ENCODE peak calls at places on chromosomes 1 and 21, in four cellular contexts. One of them, this sample, is unnamed.

GRCh38 chr1:157776971-157777386 is at the start of gene FCRL2:
- DNase-seq in germinal center: no peak
- DNase-seq in NCI-H2081: no peak
- DNase-seq in uterus: no peak
- DNase-seq in this sample: no peak

GRCh38 chr1:4693891-4694290 is 39.5 kb downstream of the AJAP1 start:
- DNase-seq in germinal center: no peak
- DNase-seq in NCI-H2081: no peak
- DNase-seq in uterus: no peak
- DNase-seq in this sample: no peak

GRCh38 chr1:30267046-30267445 is 456.3 kb downstream of the MATN1 start:
- DNase-seq in germinal center: no peak
- DNase-seq in NCI-H2081: no peak
- DNase-seq in uterus: no peak
- DNase-seq in this sample: no peak

GRCh38 chr21:45615145-45615711 is 28.3 kb upstream of the PCBP3 start:
- DNase-seq in germinal center: no peak
- DNase-seq in NCI-H2081: no peak
- DNase-seq in uterus: no peak
- DNase-seq in this sample: no peak

GRCh38 chr1:170426596-170426995 is 105.4 kb upstream of the GORAB start:
- DNase-seq in germinal center: no peak
- DNase-seq in NCI-H2081: no peak
- DNase-seq in uterus: no peak
- DNase-seq in this sample: no peak

GRCh38 chr1:44405804-44406743 is 1.0 kb downstream of the RNF220 start:
- DNase-seq in germinal center: peak
- DNase-seq in NCI-H2081: peak
- DNase-seq in uterus: no peak
- DNase-seq in this sample: no peak

GRCh38 chr1:112905420-112906154 is 50.4 kb downstream of the SLC16A1 start:
- DNase-seq in germinal center: no peak
- DNase-seq in NCI-H2081: no peak
- DNase-seq in uterus: no peak
- DNase-seq in this sample: no peak

GRCh38 chr21:33643658-33644311 is 1.5 kb downstream of the ITSN1 start:
- DNase-seq in germinal center: no peak
- DNase-seq in NCI-H2081: no peak
- DNase-seq in uterus: no peak
- DNase-seq in this sample: no peak

GRCh38 chr1:170200665-170201397 is 55.1 kb downstream of the NTMT2 start:
- DNase-seq in germinal center: no peak
- DNase-seq in NCI-H2081: no peak
- DNase-seq in uterus: no peak
- DNase-seq in this sample: no peak

GRCh38 chr1:165562576-165562975 is 18.8 kb downstream of the LRRC52 start:
- DNase-seq in germinal center: no peak
- DNase-seq in NCI-H2081: no peak
- DNase-seq in uterus: no peak
- DNase-seq in this sample: no peak

GRCh38 chr1:109977225-109977624 is 7.3 kb upstream of the AHCYL1 start:
- DNase-seq in germinal center: no peak
- DNase-seq in NCI-H2081: no peak
- DNase-seq in uterus: no peak
- DNase-seq in this sample: peak

GRCh38 chr21:38220270-38220737 is 36.5 kb upstream of the KCNJ15 start:
- DNase-seq in germinal center: no peak
- DNase-seq in NCI-H2081: no peak
- DNase-seq in uterus: no peak
- DNase-seq in this sample: no peak

GRCh38 chr1:32464716-32465540 is at the start of gene ZBTB8B:
- DNase-seq in germinal center: peak
- DNase-seq in NCI-H2081: peak
- DNase-seq in uterus: peak
- DNase-seq in this sample: peak

GRCh38 chr1:1298861-1299685 is 8.7 kb downstream of the ACAP3 start:
- DNase-seq in germinal center: no peak
- DNase-seq in NCI-H2081: no peak
- DNase-seq in uterus: no peak
- DNase-seq in this sample: no peak

GRCh38 chr1:166980818-166981217 is 5.5 kb upstream of the ILDR2 start:
- DNase-seq in germinal center: no peak
- DNase-seq in NCI-H2081: no peak
- DNase-seq in uterus: no peak
- DNase-seq in this sample: no peak

GRCh38 chr1:37673920-37674319 is 18.4 kb upstream of the CDCA8 start:
- DNase-seq in germinal center: no peak
- DNase-seq in NCI-H2081: no peak
- DNase-seq in uterus: no peak
- DNase-seq in this sample: no peak

GRCh38 chr1:19450811-19451564 is 34.4 kb downstream of the CAPZB start:
- DNase-seq in germinal center: no peak
- DNase-seq in NCI-H2081: no peak
- DNase-seq in uterus: no peak
- DNase-seq in this sample: no peak

GRCh38 chr21:45015469-45015860 is 58.9 kb upstream of the ADARB1 start:
- DNase-seq in germinal center: no peak
- DNase-seq in NCI-H2081: no peak
- DNase-seq in uterus: no peak
- DNase-seq in this sample: no peak

GRCh38 chr1:206469933-206470691 is at the start of gene IKBKE:
- DNase-seq in germinal center: peak
- DNase-seq in NCI-H2081: no peak
- DNase-seq in uterus: peak
- DNase-seq in this sample: peak

GRCh38 chr1:201597551-201598230 is 58.8 kb downstream of the NAV1 start:
- DNase-seq in germinal center: no peak
- DNase-seq in NCI-H2081: no peak
- DNase-seq in uterus: no peak
- DNase-seq in this sample: no peak

This sample was measured in left cardiac atrium.